ENCODE peak calls at places on chromosomes 7 and 10, in five cellular contexts. O is heart left ventricle, V is RWPE2, F is GM23248, E is lung. R is an unnamed sample.
A peak's percentile ranks its signal among the peaks of the same experiment; 100 is the strongest.

GRCh38 chr10:6275022-6275997 is 72.6 kb downstream of the PFKFB3 start:
- DNase-seq in O (peak; percentile 92), F (peak; percentile 100), E (peak; percentile 92), V (peak; percentile 96), R (peak; percentile 81)

GRCh38 chr10:70587045-70587658 is 15.4 kb downstream of the PRF1 start:
- DNase-seq in E (no peak), O (no peak), F (no peak), V (no peak), R (no peak)

GRCh38 chr10:123966896-123967231 is 75.3 kb upstream of the CPXM2 start:
- DNase-seq in F (peak; percentile 35), V (no peak), E (peak; percentile 16), O (no peak), R (no peak)

GRCh38 chr10:105597297-105597696 is 956.2 kb downstream of the SORCS3 start:
- DNase-seq in F (no peak), E (no peak), V (no peak), O (no peak), R (no peak)

GRCh38 chr10:90470971-90471370 is 386.9 kb downstream of the HTR7 start:
- DNase-seq in F (no peak), O (no peak), V (no peak), E (no peak), R (no peak)

GRCh38 chr7:22962775-22963358 is 51.1 kb downstream of the HYCC1 start:
- DNase-seq in F (no peak), E (no peak), O (no peak), V (no peak), R (no peak)

GRCh38 chr7:159007308-159008054 is 137.2 kb downstream of the VIPR2 start:
- DNase-seq in V (no peak), O (no peak), E (no peak), F (no peak), R (no peak)

GRCh38 chr7:16004661-16005060 is 318.2 kb upstream of the MEOX2 start:
- DNase-seq in F (no peak), O (no peak), V (no peak), E (no peak), R (no peak)

GRCh38 chr10:74208081-74208480 is 57.1 kb downstream of the ADK start:
- DNase-seq in O (peak; percentile 39), F (no peak), V (no peak), E (no peak), R (peak; percentile 51)

GRCh38 chr7:95491201-95491600 is 5.5 kb downstream of the ASB4 start:
- DNase-seq in V (no peak), E (no peak), F (no peak), O (no peak), R (no peak)

GRCh38 chr7:64880322-64881297 is 22.5 kb upstream of the ZNF273 start:
- DNase-seq in F (no peak), E (peak; percentile 20), V (no peak), O (peak; percentile 16), R (peak; percentile 13)

GRCh38 chr7:82339958-82340357 is 103.6 kb downstream of the CACNA2D1 start:
- DNase-seq in V (no peak), F (peak; percentile 62), E (no peak), O (no peak), R (no peak)

GRCh38 chr7:53315986-53316385 is 280.6 kb downstream of the POM121L12 start:
- DNase-seq in E (no peak), O (peak; percentile 70), F (no peak), V (no peak), R (no peak)

GRCh38 chr10:115209133-115209532 is 116.0 kb downstream of the ATRNL1 start:
- DNase-seq in F (no peak), E (no peak), O (no peak), V (no peak), R (no peak)

GRCh38 chr7:35722054-35722849 is 27.3 kb upstream of the HERPUD2 start:
- DNase-seq in O (no peak), F (no peak), V (no peak), E (no peak), R (no peak)

GRCh38 chr10:124059552-124059951 is 33.8 kb downstream of the CHST15 start:
- DNase-seq in V (no peak), O (no peak), F (no peak), E (no peak), R (no peak)

GRCh38 chr7:43768201-43768893 is 9.9 kb downstream of the BLVRA start:
- DNase-seq in V (no peak), F (no peak), E (no peak), O (no peak), R (no peak)

GRCh38 chr10:114346176-114347031 is 57.9 kb downstream of the AFAP1L2 start:
- DNase-seq in E (no peak), O (no peak), F (no peak), V (no peak), R (no peak)

GRCh38 chr10:35635576-35635975 is 6.5 kb downstream of the FZD8 start:
- DNase-seq in F (peak; percentile 72), V (no peak), O (no peak), E (peak; percentile 46), R (no peak)

DNA sequence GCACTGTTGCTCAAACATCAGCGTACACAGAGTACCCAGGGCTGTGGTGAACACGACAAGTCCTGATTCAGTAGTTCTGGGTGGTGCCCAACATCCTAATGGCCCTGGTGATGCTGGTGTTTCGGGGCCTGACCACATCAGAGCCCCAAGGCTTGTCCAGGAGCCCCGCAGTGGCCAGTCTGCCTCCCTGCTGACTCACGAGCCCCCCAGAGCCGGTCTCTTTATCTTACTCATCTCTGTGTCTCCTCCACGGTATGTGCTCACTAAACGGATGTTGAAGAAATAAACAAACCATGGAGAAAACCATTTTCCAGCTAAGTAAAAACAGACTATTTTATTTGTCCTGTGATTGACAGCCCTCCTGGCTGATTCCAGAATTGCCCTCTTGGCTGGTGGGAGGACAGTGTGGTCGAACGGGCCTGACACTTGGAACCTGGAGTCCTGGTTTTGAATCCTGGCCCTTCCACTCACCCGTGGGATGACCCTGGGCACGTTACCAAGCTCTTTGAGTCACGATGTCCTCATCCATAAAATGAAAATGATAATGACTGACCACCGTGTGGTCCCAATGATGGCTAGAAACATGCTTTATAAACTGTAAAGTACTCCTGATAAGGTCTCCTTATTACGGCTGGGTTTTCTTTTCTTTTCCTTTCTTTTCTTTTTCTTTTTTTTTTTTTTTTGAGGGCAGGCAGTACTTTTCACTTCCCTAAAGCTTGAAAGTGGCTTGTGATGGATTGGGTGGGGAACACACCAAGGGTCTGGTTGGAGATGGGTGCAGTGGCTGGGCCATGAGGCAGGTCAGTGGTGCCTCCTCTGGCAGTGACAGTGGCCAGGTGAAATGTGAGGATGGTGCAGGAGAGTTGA is 5.7 kb downstream of the HIP1 start:
- DNase-seq in O (no peak), F (peak; percentile 97), E (no peak), V (no peak), R (no peak)
- H3K4me1 ChIP-seq in O (no peaks in the 10 kb centered on the region), F (peaks cover 35% of the 10 kb centered on the region), E (no peaks in the 10 kb centered on the region), V (peaks cover 21% of the 10 kb centered on the region), R (peaks cover 22% of the 10 kb centered on the region)

GRCh38 chr10:14585287-14586193 is 189.2 kb downstream of the FAM107B start:
- DNase-seq in O (no peak), E (no peak), V (no peak), F (no peak), R (peak; percentile 77)
- H3K4me1 ChIP-seq in O (no peaks in the 10 kb centered on the region), E (no peaks in the 10 kb centered on the region), V (peaks cover 19% of the 10 kb centered on the region), F (peaks cover 22% of the 10 kb centered on the region), R (peaks cover 76% of the 10 kb centered on the region)

DNA sequence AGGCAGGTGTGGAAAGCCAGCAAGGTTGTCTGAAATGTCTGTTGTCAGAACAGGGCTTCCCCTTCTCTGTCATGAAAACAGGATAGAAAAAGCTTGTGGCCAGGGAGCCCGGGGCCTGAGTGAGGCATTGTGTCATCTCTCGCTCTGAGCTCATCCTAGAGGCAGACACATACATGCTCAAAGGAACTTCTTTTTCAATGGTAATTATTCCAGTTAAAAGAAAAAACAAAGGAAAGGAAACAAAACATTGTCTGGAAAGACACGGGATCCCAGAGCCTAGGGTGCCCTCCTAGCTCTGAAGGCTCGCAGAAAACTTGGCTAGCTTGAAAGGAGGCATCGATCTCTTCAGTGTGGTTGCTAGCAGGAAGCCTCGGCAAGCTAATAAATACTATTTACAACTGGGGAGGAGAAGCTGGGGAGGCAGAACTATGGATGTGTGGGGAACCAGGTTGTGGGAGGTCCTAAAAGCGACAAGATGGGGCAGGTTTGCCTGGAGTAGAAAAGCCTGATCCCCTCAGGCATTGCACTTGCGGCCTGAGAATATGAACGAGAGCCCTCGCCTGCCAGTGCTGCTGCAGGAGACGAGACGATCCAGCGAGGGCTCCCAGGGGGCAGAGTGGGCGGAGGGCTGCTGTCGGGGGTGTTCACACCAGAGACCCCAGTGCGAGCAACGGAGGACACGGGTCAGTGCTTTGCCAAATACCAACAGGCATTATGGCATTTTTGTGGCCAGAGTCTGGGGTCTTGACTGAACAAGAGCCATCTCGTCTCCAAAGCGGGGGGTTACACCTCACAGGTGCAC is 32.8 kb upstream of the DGKI start:
- DNase-seq in O (no peak), V (no peak), F (peak; percentile 86), E (no peak), R (no peak)
- H3K4me1 ChIP-seq in O (no peaks in the 10 kb centered on the region), V (peaks cover 35% of the 10 kb centered on the region), F (peaks cover 70% of the 10 kb centered on the region), E (peaks cover 9% of the 10 kb centered on the region), R (peaks cover 51% of the 10 kb centered on the region)

DNA sequence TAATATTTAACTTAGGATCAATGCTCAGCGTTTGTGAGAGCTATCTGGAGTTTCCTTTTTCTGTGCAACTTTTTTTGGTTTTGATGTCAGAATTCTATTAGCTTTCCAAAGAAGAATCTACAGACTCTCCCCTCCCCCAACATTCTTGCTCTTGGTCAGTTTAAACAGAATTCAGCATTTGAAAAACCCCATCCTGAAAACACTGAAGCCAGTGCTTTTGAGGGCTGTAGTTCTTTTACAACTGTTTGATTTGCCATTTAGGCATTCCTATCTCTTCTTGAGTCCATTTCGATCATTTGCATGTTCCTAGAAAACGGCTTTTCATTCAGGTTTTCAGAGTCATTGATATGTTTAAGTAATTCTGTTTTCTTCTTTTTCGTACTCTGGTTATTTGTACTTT is 15.7 kb upstream of the CXCL12 start:
- DNase-seq in V (no peak), F (no peak), O (no peak), E (no peak), R (no peak)
- H3K4me1 ChIP-seq in V (no peaks in the 10 kb centered on the region), F (no peaks in the 10 kb centered on the region), O (no peaks in the 10 kb centered on the region), E (no peaks in the 10 kb centered on the region), R (no peaks in the 10 kb centered on the region)

DNA sequence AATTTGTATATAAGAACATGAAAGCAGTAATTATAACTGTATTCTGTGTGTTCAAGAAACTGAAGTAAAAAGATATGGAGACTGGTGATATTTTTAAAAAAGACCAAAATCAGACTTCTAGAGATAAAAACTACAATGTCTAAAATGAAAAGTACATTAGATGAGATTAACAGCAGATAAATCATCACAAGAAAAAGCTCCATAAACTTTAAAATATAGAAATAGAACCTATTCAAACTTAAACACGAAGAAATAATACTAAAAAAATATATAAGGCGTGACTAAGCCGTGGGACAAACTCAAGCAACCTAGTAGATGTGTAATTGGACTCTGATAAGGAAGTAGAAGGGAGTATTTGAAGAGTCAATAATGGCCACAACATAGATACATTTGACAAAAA is 189.1 kb upstream of the ZMIZ1 start:
- DNase-seq in O (no peak), F (no peak), V (no peak), E (no peak), R (no peak)
- H3K4me1 ChIP-seq in O (no peaks in the 10 kb centered on the region), F (no peaks in the 10 kb centered on the region), V (no peaks in the 10 kb centered on the region), E (no peaks in the 10 kb centered on the region), R (no peaks in the 10 kb centered on the region)

GRCh38 chr7:31249671-31250070 is 90.9 kb downstream of the NEUROD6 start:
- DNase-seq in F (no peak), O (no peak), E (no peak), V (no peak), R (no peak)
- H3K4me1 ChIP-seq in F (no peaks in the 10 kb centered on the region), O (no peaks in the 10 kb centered on the region), E (no peaks in the 10 kb centered on the region), V (no peaks in the 10 kb centered on the region), R (no peaks in the 10 kb centered on the region)

GRCh38 chr7:112185005-112185834 is 21.0 kb downstream of the DOCK4 start:
- DNase-seq in F (no peak), E (no peak), O (no peak), V (no peak), R (no peak)
- H3K4me1 ChIP-seq in F (no peaks in the 10 kb centered on the region), E (peaks cover 21% of the 10 kb centered on the region), O (peaks cover 17% of the 10 kb centered on the region), V (peaks cover 9% of the 10 kb centered on the region), R (no peaks in the 10 kb centered on the region)